ENCODE peak calls at places on chromosome X, in six cellular contexts. One of them, this sample, is unnamed.

GRCh38 chrX:45850775-45851433 is 650.2 kb upstream of the DIPK2B start:
- DNase-seq in ovary: peak
- DNase-seq in germinal center: no peak
- DNase-seq in cardiac fibroblast: peak
- DNase-seq in AG09309: no peak
- DNase-seq in effector CD4-positive, alpha-beta T cell: peak
- DNase-seq in this sample: peak

GRCh38 chrX:47174376-47174775 is 19.3 kb upstream of the UBA1 start:
- DNase-seq in AG09309: no peak
- DNase-seq in germinal center: no peak
- DNase-seq in effector CD4-positive, alpha-beta T cell: no peak
- DNase-seq in ovary: no peak
- DNase-seq in cardiac fibroblast: no peak
- DNase-seq in this sample: no peak

GRCh38 chrX:258291-259040 is 22.7 kb upstream of the PLCXD1 start:
- DNase-seq in effector CD4-positive, alpha-beta T cell: no peak
- DNase-seq in ovary: no peak
- DNase-seq in cardiac fibroblast: no peak
- DNase-seq in AG09309: no peak
- DNase-seq in germinal center: no peak
- DNase-seq in this sample: no peak

GRCh38 chrX:42247241-42247640 is 323.9 kb upstream of the CASK start:
- DNase-seq in ovary: no peak
- DNase-seq in cardiac fibroblast: peak
- DNase-seq in AG09309: no peak
- DNase-seq in germinal center: no peak
- DNase-seq in effector CD4-positive, alpha-beta T cell: no peak
- DNase-seq in this sample: peak

GRCh38 chrX:94908171-94908570 is 1234.2 kb downstream of the FAM133A start:
- DNase-seq in effector CD4-positive, alpha-beta T cell: no peak
- DNase-seq in AG09309: no peak
- DNase-seq in cardiac fibroblast: no peak
- DNase-seq in ovary: no peak
- DNase-seq in germinal center: no peak
- DNase-seq in this sample: no peak

GRCh38 chrX:65463550-65463949 is 71.0 kb downstream of the LAS1L start:
- DNase-seq in ovary: no peak
- DNase-seq in effector CD4-positive, alpha-beta T cell: no peak
- DNase-seq in AG09309: no peak
- DNase-seq in cardiac fibroblast: peak
- DNase-seq in germinal center: no peak
- DNase-seq in this sample: peak

GRCh38 chrX:153909024-153909979 is 4.8 kb downstream of the AVPR2 start:
- DNase-seq in effector CD4-positive, alpha-beta T cell: no peak
- DNase-seq in germinal center: no peak
- DNase-seq in cardiac fibroblast: no peak
- DNase-seq in ovary: no peak
- DNase-seq in AG09309: no peak
- DNase-seq in this sample: no peak

GRCh38 chrX:110082156-110082555 is 79.2 kb downstream of the TMEM164 start:
- DNase-seq in cardiac fibroblast: peak
- DNase-seq in AG09309: peak
- DNase-seq in ovary: peak
- DNase-seq in effector CD4-positive, alpha-beta T cell: no peak
- DNase-seq in germinal center: no peak
- DNase-seq in this sample: peak

GRCh38 chrX:38768079-38768478 is 33.2 kb upstream of the MID1IP1 start:
- DNase-seq in AG09309: no peak
- DNase-seq in cardiac fibroblast: peak
- DNase-seq in ovary: no peak
- DNase-seq in germinal center: no peak
- DNase-seq in effector CD4-positive, alpha-beta T cell: no peak
- DNase-seq in this sample: peak

GRCh38 chrX:48450076-48450475 is 20.0 kb downstream of the SLC38A5 start:
- DNase-seq in germinal center: no peak
- DNase-seq in effector CD4-positive, alpha-beta T cell: no peak
- DNase-seq in cardiac fibroblast: no peak
- DNase-seq in AG09309: no peak
- DNase-seq in ovary: no peak
- DNase-seq in this sample: no peak

GRCh38 chrX:132023896-132024386 is 839 bp downstream of the STK26 start:
- DNase-seq in AG09309: no peak
- DNase-seq in germinal center: peak
- DNase-seq in effector CD4-positive, alpha-beta T cell: peak
- DNase-seq in cardiac fibroblast: peak
- DNase-seq in ovary: no peak
- DNase-seq in this sample: no peak

GRCh38 chrX:129786210-129786651 is 6.5 kb downstream of the SASH3 start:
- DNase-seq in cardiac fibroblast: no peak
- DNase-seq in ovary: no peak
- DNase-seq in effector CD4-positive, alpha-beta T cell: no peak
- DNase-seq in germinal center: peak
- DNase-seq in AG09309: no peak
- DNase-seq in this sample: no peak

GRCh38 chrX:153970398-153971123 is 1.1 kb downstream of the HCFC1 start:
- DNase-seq in AG09309: peak
- DNase-seq in germinal center: no peak
- DNase-seq in cardiac fibroblast: peak
- DNase-seq in ovary: no peak
- DNase-seq in effector CD4-positive, alpha-beta T cell: peak
- DNase-seq in this sample: peak

GRCh38 chrX:84320606-84321005 is 132.6 kb upstream of the RPS6KA6 start:
- DNase-seq in effector CD4-positive, alpha-beta T cell: no peak
- DNase-seq in ovary: no peak
- DNase-seq in cardiac fibroblast: no peak
- DNase-seq in germinal center: no peak
- DNase-seq in AG09309: no peak
- DNase-seq in this sample: no peak

GRCh38 chrX:3425031-3425430 is 78.6 kb upstream of the MXRA5 start:
- DNase-seq in ovary: no peak
- DNase-seq in AG09309: no peak
- DNase-seq in germinal center: no peak
- DNase-seq in effector CD4-positive, alpha-beta T cell: no peak
- DNase-seq in cardiac fibroblast: no peak
- DNase-seq in this sample: no peak

GRCh38 chrX:48498374-48498809 is 10.4 kb upstream of the PORCN start:
- DNase-seq in cardiac fibroblast: peak
- DNase-seq in AG09309: peak
- DNase-seq in effector CD4-positive, alpha-beta T cell: no peak
- DNase-seq in ovary: no peak
- DNase-seq in germinal center: no peak
- DNase-seq in this sample: peak

GRCh38 chrX:8043546-8043945 is 116.3 kb upstream of the PNPLA4 start:
- DNase-seq in cardiac fibroblast: no peak
- DNase-seq in germinal center: no peak
- DNase-seq in effector CD4-positive, alpha-beta T cell: no peak
- DNase-seq in ovary: no peak
- DNase-seq in AG09309: no peak
- DNase-seq in this sample: no peak

GRCh38 chrX:148874621-148875020 is 374.2 kb downstream of the AFF2 start:
- DNase-seq in effector CD4-positive, alpha-beta T cell: no peak
- DNase-seq in cardiac fibroblast: no peak
- DNase-seq in ovary: no peak
- DNase-seq in germinal center: no peak
- DNase-seq in AG09309: no peak
- DNase-seq in this sample: no peak

GRCh38 chrX:72121381-72121780 is 10.3 kb downstream of the RTL5 start:
- DNase-seq in effector CD4-positive, alpha-beta T cell: no peak
- DNase-seq in AG09309: peak
- DNase-seq in cardiac fibroblast: peak
- DNase-seq in germinal center: no peak
- DNase-seq in ovary: no peak
- DNase-seq in this sample: peak

GRCh38 chrX:123338240-123338639 is 154.2 kb downstream of the GRIA3 start:
- DNase-seq in cardiac fibroblast: no peak
- DNase-seq in ovary: no peak
- DNase-seq in effector CD4-positive, alpha-beta T cell: no peak
- DNase-seq in AG09309: no peak
- DNase-seq in germinal center: no peak
- DNase-seq in this sample: no peak

GRCh38 chrX:69493766-69494165 is 10.4 kb upstream of the NALF2 start:
- DNase-seq in AG09309: no peak
- DNase-seq in cardiac fibroblast: no peak
- DNase-seq in germinal center: no peak
- DNase-seq in ovary: no peak
- DNase-seq in effector CD4-positive, alpha-beta T cell: no peak
- DNase-seq in this sample: no peak

GRCh38 chrX:134460861-134461218 is 875 bp downstream of the HPRT1 start:
- DNase-seq in AG09309: no peak
- DNase-seq in effector CD4-positive, alpha-beta T cell: no peak
- DNase-seq in germinal center: no peak
- DNase-seq in ovary: no peak
- DNase-seq in cardiac fibroblast: peak
- DNase-seq in this sample: peak

GRCh38 chrX:2610246-2611170 is 80.6 kb upstream of the CD99 start:
- DNase-seq in germinal center: no peak
- DNase-seq in ovary: no peak
- DNase-seq in AG09309: no peak
- DNase-seq in effector CD4-positive, alpha-beta T cell: no peak
- DNase-seq in cardiac fibroblast: no peak
- DNase-seq in this sample: peak

GRCh38 chrX:49876750-49877149 is 2.5 kb upstream of the USP27X start:
- DNase-seq in AG09309: no peak
- DNase-seq in germinal center: peak
- DNase-seq in ovary: no peak
- DNase-seq in cardiac fibroblast: peak
- DNase-seq in effector CD4-positive, alpha-beta T cell: no peak
- DNase-seq in this sample: peak

GRCh38 chrX:115560978-115561604 is at the start of gene PLS3:
- DNase-seq in germinal center: peak
- DNase-seq in AG09309: peak
- DNase-seq in effector CD4-positive, alpha-beta T cell: no peak
- DNase-seq in cardiac fibroblast: peak
- DNase-seq in ovary: peak
- DNase-seq in this sample: peak

GRCh38 chrX:25198891-25199290 is 183.1 kb upstream of the ARX start:
- DNase-seq in germinal center: no peak
- DNase-seq in ovary: no peak
- DNase-seq in AG09309: no peak
- DNase-seq in effector CD4-positive, alpha-beta T cell: no peak
- DNase-seq in cardiac fibroblast: no peak
- DNase-seq in this sample: no peak

GRCh38 chrX:153993079-153993478 is 20.5 kb downstream of the TMEM187 start:
- DNase-seq in germinal center: no peak
- DNase-seq in ovary: no peak
- DNase-seq in cardiac fibroblast: no peak
- DNase-seq in AG09309: no peak
- DNase-seq in effector CD4-positive, alpha-beta T cell: no peak
- DNase-seq in this sample: no peak

GRCh38 chrX:63765692-63766091 is 19.3 kb downstream of the ARHGEF9 start:
- DNase-seq in AG09309: no peak
- DNase-seq in germinal center: no peak
- DNase-seq in ovary: no peak
- DNase-seq in cardiac fibroblast: no peak
- DNase-seq in effector CD4-positive, alpha-beta T cell: no peak
- DNase-seq in this sample: no peak

GRCh38 chrX:69258893-69259292 is 93.6 kb upstream of the PJA1 start:
- DNase-seq in germinal center: no peak
- DNase-seq in cardiac fibroblast: no peak
- DNase-seq in effector CD4-positive, alpha-beta T cell: no peak
- DNase-seq in ovary: no peak
- DNase-seq in AG09309: no peak
- DNase-seq in this sample: no peak

This sample was measured in AG20443.